ENCODE peak calls at places on chromosomes 3 and 15, in four cellular contexts. K, F, V and H are unnamed samples.

GRCh38 chr15:29034151-29034550 is 148.4 kb downstream of the APBA2 start:
- DNase-seq in K (no peak), F (no peak), V (no peak), H (no peak)

GRCh38 chr15:31276596-31277298 is 49.9 kb upstream of the KLF13 start:
- DNase-seq in K (no peak), F (peak), V (no peak), H (no peak)

GRCh38 chr3:122219242-122219872 is 35.9 kb downstream of the CASR start:
- DNase-seq in K (no peak), F (no peak), V (no peak), H (no peak)

GRCh38 chr3:77041756-77042155 is 1.9 kb downstream of the ROBO2 start:
- DNase-seq in K (no peak), F (no peak), V (no peak), H (no peak)

GRCh38 chr3:62159056-62159455 is 214.3 kb downstream of the FEZF2 start:
- DNase-seq in K (no peak), F (peak), V (no peak), H (no peak)

GRCh38 chr15:81612631-81613030 is 238.6 kb upstream of the TMC3 start:
- DNase-seq in K (no peak), F (no peak), V (no peak), H (no peak)

GRCh38 chr3:81713018-81713417 is 48.4 kb downstream of the GBE1 start:
- DNase-seq in K (no peak), F (no peak), V (no peak), H (no peak)

GRCh38 chr3:53082736-53083135 is 36.9 kb upstream of the SFMBT1 start:
- DNase-seq in K (no peak), F (no peak), V (no peak), H (no peak)

GRCh38 chr3:142998439-142998838 is 2.9 kb upstream of the U2SURP start:
- DNase-seq in K (no peak), F (no peak), V (no peak), H (no peak)

GRCh38 chr15:41941644-41942415 is 30.5 kb downstream of the EHD4 start:
- DNase-seq in K (no peak), F (no peak), V (no peak), H (no peak)

GRCh38 chr15:96268421-96269204 is 61.9 kb upstream of the NR2F2 start:
- DNase-seq in K (no peak), F (no peak), V (no peak), H (no peak)

GRCh38 chr15:31352911-31353811 is 26.5 kb downstream of the KLF13 start:
- DNase-seq in K (peak), F (peak), V (peak), H (peak)

GRCh38 chr3:16331319-16331883 is 66.4 kb downstream of the OXNAD1 start:
- DNase-seq in K (no peak), F (no peak), V (no peak), H (no peak)

GRCh38 chr3:151673974-151674373 is 59.8 kb upstream of the AADACL2 start:
- DNase-seq in K (no peak), F (no peak), V (no peak), H (no peak)

GRCh38 chr15:50993598-50993997 is 85.1 kb downstream of the AP4E1 start:
- DNase-seq in K (no peak), F (no peak), V (no peak), H (no peak)

GRCh38 chr15:60323322-60323721 is 74.5 kb downstream of the ANXA2 start:
- DNase-seq in K (no peak), F (peak), V (no peak), H (no peak)

GRCh38 chr15:48017747-48018146 is 103.0 kb upstream of the SLC24A5 start:
- DNase-seq in K (no peak), F (no peak), V (no peak), H (no peak)

GRCh38 chr15:41498657-41499056 is 5.0 kb downstream of the ITPKA start:
- DNase-seq in K (no peak), F (no peak), V (no peak), H (no peak)

GRCh38 chr3:30555968-30556367 is 50.4 kb upstream of the TGFBR2 start:
- DNase-seq in K (no peak), F (no peak), V (no peak), H (no peak)

DNA sequence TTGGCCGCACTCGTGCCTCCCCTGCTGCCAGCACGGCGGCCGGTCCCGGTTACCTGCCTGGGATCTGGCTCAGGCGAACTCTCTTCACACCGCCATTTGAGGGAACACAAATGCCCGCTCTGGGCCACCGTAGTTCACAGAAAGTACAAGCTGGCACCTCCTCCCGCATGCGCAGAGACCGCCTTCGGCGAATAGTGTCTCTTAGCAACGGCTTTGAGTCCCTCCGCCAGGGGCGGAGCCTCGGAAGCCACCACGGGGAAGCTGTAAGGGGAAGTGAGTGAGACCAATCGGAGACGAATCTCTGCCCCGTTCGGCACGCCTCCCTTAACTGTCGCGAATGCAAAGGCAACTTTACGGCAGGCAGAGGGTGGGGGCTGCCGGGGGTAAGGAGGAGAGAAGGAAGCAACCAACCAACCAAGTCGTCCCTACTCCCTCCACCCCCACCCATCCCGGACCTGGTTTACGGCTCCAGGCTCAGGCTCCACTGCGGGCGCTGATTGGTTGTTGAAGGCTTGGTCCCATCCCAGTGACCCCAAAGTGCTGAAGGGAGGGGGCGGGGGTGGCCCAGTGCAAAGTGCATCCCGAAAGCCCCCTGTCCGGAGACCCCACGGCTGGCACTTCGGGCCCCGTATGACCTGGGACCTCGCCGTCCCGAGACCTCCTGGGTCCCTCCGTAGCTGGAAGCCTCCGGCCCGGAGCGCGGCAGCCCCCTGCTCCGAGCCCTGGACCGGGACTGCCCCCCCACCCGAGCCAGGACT is at the start of the genes ASB7 and LINS1:
- DNase-seq in K (peak), F (peak), V (peak), H (peak)
- TF ChIP-seq CTCF in K (no peak), F (peak), V (no peak), H (no peak)

GRCh38 chr3:124486324-124486723 is 243.9 kb upstream of the UMPS start:
- DNase-seq in K (no peak), F (peak), V (no peak), H (no peak)
- TF ChIP-seq CTCF in K (peak), F (no peak), V (no peak), H (no peak)

DNA sequence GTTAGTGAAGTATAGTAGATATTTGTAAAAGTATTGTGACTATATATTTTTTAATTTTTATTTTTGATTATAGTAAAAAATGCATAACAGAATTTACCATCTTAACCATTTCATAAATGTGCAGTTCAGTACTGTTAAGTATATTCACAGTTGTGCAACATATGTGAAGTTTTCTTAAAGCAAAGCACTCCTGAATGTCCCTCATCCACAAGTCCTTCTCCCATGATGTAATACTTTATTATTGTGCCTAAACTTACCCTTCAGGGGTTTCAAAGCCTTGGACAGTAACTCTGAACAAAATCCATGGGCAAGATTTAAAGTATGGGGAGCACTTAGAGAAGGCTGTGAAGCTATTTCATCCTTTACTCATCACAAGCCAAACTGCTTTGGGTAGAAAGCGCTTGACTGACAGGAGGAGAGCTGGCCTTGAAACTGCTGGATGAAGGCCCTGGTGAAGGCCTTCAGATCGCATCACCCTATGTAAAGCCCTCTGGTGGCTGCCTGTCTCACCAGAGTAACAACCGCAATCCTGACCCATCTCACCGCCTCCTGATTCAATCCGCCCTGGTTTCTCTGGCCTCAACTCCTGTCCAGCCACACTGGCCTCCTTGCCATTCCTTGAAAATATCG is 28.0 kb downstream of the LSM3 start:
- DNase-seq in K (no peak), F (no peak), V (no peak), H (no peak)
- TF ChIP-seq CTCF in K (peak), F (no peak), V (no peak), H (no peak)

DNA sequence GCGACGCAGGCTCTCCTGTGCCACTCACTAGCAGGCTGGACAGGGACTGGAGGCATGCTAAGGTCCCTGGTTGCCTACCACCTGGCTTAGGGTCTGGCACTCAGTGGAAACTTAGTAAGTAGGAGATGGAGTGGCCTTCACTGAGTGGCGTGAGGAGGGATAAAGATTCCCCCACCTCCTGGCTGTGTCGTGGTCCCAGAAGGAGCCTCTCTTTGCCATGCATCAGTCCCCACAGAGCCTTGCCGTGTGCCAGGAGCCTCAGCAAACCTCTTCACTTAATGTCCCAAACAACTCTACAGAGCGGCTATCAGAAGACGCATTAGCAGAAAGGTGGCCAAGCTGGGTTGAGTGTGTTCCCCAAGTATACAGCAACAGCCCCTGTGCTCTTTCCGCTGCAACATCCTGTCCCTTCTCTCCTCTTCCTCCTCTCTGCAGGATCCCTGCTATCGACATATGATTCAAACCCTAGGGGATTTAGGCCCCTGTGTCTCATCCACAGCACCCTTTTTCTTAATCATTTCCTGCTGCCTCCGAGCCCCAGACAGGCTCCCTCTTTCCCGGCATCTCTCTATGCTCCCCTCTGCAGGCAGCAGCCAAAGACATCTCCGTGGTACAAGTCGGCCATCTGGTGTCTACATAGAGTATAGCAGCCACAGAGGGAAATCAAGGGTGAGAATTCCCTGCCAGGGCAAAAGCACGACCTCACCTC is 66.7 kb downstream of the SLC6A1 start:
- DNase-seq in K (peak), F (peak), V (peak), H (peak)
- TF ChIP-seq CTCF in K (peak), F (peak), V (peak), H (peak)

GRCh38 chr15:73633991-73634495 is 854 bp upstream of the NPTN start:
- DNase-seq in K (peak), F (no peak), V (no peak), H (no peak)

GRCh38 chr15:73630796-73631471 is 2.3 kb downstream of the NPTN start:
- DNase-seq in K (no peak), F (no peak), V (no peak), H (no peak)

GRCh38 chr15:73633111-73633990 is at the start of gene NPTN:
- DNase-seq in K (peak), F (peak), V (peak), H (peak)

GRCh38 chr15:73631915-73632669 is 1.1 kb downstream of the NPTN start:
- DNase-seq in K (no peak), F (peak), V (no peak), H (peak)

GRCh38 chr15:73632670-73633058 is 525 bp downstream of the NPTN start:
- DNase-seq in K (no peak), F (peak), V (no peak), H (no peak)
- TF ChIP-seq CTCF in K (no peak), F (no peak), V (no peak), H (no peak)

GRCh38 chr15:39888809-39889208 is 31.3 kb downstream of the GPR176 start:
- DNase-seq in K (no peak), F (no peak), V (no peak), H (no peak)
- TF ChIP-seq CTCF in K (no peak), F (no peak), V (no peak), H (no peak)

DNA sequence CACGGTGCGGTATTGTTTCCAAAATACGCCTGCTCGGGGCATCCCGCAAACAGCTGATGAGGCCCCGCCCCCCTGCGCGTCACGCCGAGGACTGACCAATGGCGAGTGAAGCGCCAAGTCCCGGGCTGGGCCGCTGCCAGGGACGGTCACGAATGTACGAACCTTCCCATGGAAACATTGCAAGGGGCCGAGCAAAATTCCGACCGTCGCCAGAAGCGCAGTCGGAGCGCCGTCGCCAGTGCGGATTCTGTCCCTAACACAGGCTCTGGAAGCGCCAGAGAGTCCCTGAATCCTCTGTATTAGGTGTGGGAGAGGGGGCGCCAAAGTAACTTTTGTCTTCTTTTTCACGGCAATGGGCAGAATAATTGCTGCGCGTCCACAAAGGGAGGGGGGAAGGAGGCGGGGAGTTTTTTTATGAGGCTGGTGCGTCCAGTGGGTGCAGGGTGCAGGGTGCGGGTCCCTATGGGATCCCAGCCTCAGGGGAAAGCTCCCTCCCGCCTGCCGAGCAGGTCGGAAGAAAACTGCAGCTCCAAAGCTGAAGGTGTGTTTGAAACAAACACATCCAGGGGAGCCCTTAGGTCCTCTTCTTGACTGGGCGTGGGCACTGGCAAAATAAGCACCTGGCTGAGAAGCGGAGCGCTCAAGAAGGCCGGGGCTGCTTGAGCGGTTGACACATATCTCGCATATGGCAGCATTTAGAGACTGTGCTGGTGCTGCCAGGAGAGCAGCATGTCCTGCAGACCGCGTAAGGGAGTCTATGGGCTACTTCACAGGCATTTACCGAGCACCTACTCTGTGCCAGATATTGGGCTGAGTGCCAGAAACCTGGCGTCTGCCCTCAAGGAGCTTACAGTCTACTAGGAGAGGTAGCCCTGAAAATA is at the start of gene BMF:
- DNase-seq in K (peak), F (peak), V (peak), H (peak)
- TF ChIP-seq CTCF in K (peak), F (no peak), V (no peak), H (no peak)

DNA sequence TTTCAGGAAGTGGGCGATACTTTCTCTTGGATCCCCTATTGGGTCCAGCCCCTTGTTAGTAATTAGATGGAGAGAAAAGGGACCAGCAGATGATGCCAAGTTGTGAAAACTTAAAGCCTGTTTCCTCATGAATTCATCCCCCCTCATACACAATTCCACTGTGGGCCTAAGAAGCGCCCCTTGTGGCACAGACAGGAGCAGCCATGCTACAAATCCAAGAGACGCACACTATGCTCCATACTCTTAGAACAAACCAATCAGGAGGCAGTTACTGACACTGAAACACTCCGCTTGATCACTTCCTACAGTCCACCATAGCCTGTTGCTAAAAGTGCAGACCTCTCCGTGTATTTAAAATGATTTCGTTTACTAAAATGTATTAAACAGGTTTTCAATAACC is 111.3 kb upstream of the ARRDC4 start:
- DNase-seq in K (no peak), F (no peak), V (no peak), H (no peak)
- TF ChIP-seq CTCF in K (no peak), F (no peak), V (no peak), H (no peak)